ENCODE peak calls at places on chromosomes 12 and 14, in five cellular contexts. P is natural killer cell, J is upper lobe of right lung, O is mesothelial cell of epicardium, H is ovary. M is an unnamed sample.

GRCh38 chr12:6765048-6765633 is 1.0 kb upstream of the PTMS start:
- DNase-seq in P (no peak), J (no peak), O (no peak), H (no peak), M (no peak)

GRCh38 chr12:14589169-14590004 is 21.7 kb upstream of the PLBD1 start:
- DNase-seq in P (no peak), J (no peak), O (no peak), H (no peak), M (no peak)

GRCh38 chr12:13179159-13180074 is 17.1 kb upstream of the EMP1 start:
- DNase-seq in P (no peak), J (peak), O (no peak), H (peak), M (no peak)

GRCh38 chr14:80455031-80455430 is 243.7 kb upstream of the DIO2 start:
- DNase-seq in P (no peak), J (no peak), O (no peak), H (no peak), M (no peak)

GRCh38 chr12:4274396-4274959 is 916 bp downstream of the CCND2 start:
- DNase-seq in P (peak), J (no peak), O (no peak), H (peak), M (no peak)

GRCh38 chr14:106843376-106843775 is 1317.0 kb downstream of the TMEM121 start:
- DNase-seq in P (no peak), J (no peak), O (no peak), H (no peak), M (no peak)

GRCh38 chr14:51862839-51863235 is 2.4 kb downstream of the GNG2 start:
- DNase-seq in P (no peak), J (no peak), O (no peak), H (no peak), M (no peak)

GRCh38 chr12:33988888-33989287 is 33.4 kb upstream of the ALG10 start:
- DNase-seq in P (no peak), J (no peak), O (no peak), H (no peak), M (no peak)

GRCh38 chr12:31959051-31959700 is at the start of gene RESF1:
- DNase-seq in P (peak), J (peak), O (peak), H (peak), M (peak)

GRCh38 chr14:75751291-75751690 is 90.2 kb downstream of the TTLL5 start:
- DNase-seq in P (no peak), J (no peak), O (no peak), H (no peak), M (no peak)

GRCh38 chr14:38108681-38109080 is 99.0 kb upstream of the SSTR1 start:
- DNase-seq in P (no peak), J (no peak), O (no peak), H (no peak), M (no peak)

GRCh38 chr12:91040356-91040755 is 17.5 kb downstream of the KERA start:
- DNase-seq in P (no peak), J (no peak), O (no peak), H (no peak), M (no peak)

GRCh38 chr12:7374423-7375144 is 69.4 kb downstream of the CD163L1 start:
- DNase-seq in P (no peak), J (peak), O (no peak), H (no peak), M (peak)

GRCh38 chr12:80196419-80196818 is 97.1 kb downstream of the OTOGL start:
- DNase-seq in P (no peak), J (no peak), O (no peak), H (no peak), M (no peak)

GRCh38 chr12:63163542-63163941 is 12.5 kb upstream of the AVPR1A start:
- DNase-seq in P (no peak), J (no peak), O (no peak), H (no peak), M (no peak)

GRCh38 chr12:98399532-98399931 is 115.9 kb upstream of the TMPO start:
- DNase-seq in P (peak), J (no peak), O (no peak), H (no peak), M (no peak)

GRCh38 chr14:85439696-85440328 is 90.1 kb upstream of the FLRT2 start:
- DNase-seq in P (no peak), J (no peak), O (no peak), H (no peak), M (no peak)

GRCh38 chr12:100401660-100402059 is 44.8 kb downstream of the SLC17A8 start:
- DNase-seq in P (no peak), J (no peak), O (no peak), H (no peak), M (no peak)

GRCh38 chr14:69703047-69704046 is 63.6 kb upstream of the SRSF5 start:
- DNase-seq in P (no peak), J (no peak), O (no peak), H (no peak), M (no peak)

GRCh38 chr14:36666416-36667206 is 5.0 kb downstream of the PAX9 start:
- DNase-seq in P (no peak), J (no peak), O (no peak), H (no peak), M (no peak)

GRCh38 chr12:94459773-94460593 is at the start of gene CEP83:
- DNase-seq in P (peak), J (peak), O (peak), H (peak), M (peak)
- TF ChIP-seq CTCF in P (no peak), J (no peak), O (no peak), H (no peak), M (no peak)

GRCh38 chr14:103694572-103695026 is 20.7 kb downstream of the XRCC3 start:
- DNase-seq in P (no peak), J (peak), O (no peak), H (peak), M (no peak)
- TF ChIP-seq CTCF in P (no peak), J (no peak), O (no peak), H (no peak), M (no peak)

DNA sequence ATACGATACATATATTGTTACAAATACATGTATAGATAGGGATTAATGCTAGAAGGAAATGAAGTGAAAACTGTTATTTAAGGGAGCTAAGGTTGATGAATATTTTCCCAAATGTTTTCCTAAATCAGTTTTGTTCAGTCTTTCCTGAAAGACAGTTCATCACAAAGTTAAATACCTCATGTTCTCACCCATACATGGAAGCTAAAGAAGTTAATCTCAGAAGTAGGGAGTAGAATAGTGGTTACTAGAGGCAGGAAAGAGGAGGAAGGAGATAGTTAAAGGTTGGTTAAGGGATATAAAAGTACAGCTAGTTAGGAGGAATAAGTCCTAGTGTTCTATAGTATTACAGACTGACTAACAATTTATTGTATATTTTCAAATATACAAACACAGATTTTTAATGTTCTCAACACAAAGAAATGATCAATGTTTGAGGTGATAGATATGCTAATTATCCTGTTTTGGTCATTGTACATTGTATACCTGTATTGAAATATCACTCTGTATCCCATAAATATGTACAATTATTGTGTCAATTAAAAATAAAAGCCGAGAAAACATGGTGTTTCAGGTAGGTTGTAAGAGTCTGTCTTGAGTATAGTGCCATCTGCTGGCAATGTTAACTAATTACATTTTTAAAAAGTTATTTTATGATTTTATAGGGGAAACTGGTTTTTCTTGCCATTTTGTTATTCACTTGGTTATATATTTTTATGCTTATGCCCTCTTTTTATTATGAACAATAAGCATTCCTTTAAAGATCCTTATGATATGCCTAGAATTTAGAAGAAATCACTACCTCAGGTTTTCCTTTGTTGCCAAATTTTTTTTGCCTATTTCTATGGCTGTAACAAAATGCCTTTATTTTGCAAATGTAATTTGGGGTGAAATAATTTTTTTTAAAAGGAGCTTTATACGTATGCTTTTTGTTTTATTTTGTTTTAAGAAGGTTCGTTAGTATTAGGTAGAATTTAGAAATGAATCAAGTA is 26.9 kb downstream of the ZDHHC17 start:
- DNase-seq in P (no peak), J (no peak), O (no peak), H (no peak), M (no peak)
- TF ChIP-seq CTCF in P (peak), J (peak), O (peak), H (peak), M (peak)

GRCh38 chr12:27705263-27705662 is 5.4 kb upstream of the MRPS35 start:
- DNase-seq in P (no peak), J (no peak), O (no peak), H (no peak), M (no peak)
- TF ChIP-seq CTCF in P (no peak), J (no peak), O (no peak), H (no peak), M (no peak)